ENCODE peak calls at places on chromosomes 16 and 17, in five cellular contexts. Q is fibroblast of gingiva; C is posterior vena cava; M is heart right ventricle; H is naive thymus-derived CD4-positive, alpha-beta T cell. U is an unnamed sample.

GRCh38 chr16:77212736-77213541 is 13.7 kb downstream of the SYCE1L start:
- DNase-seq in Q (no peak), C (peak), M (peak), H (peak), U (peak)

GRCh38 chr17:27905524-27906237 is 12.5 kb upstream of the LYRM9 start:
- DNase-seq in Q (no peak), C (no peak), M (no peak), H (no peak), U (no peak)

GRCh38 chr17:75102385-75102821 is 7.4 kb upstream of the ARMC7 start:
- DNase-seq in Q (no peak), C (no peak), M (no peak), H (no peak), U (no peak)

GRCh38 chr17:42001729-42002128 is 15.5 kb downstream of the DNAJC7 start:
- DNase-seq in Q (no peak), C (no peak), M (no peak), H (no peak), U (no peak)

GRCh38 chr17:11986179-11986938 is 10.9 kb downstream of the ZNF18 start:
- DNase-seq in Q (peak), C (no peak), M (peak), H (no peak), U (no peak)

GRCh38 chr16:27822529-27823437 is 240.7 kb downstream of the GSG1L start:
- DNase-seq in Q (no peak), C (peak), M (no peak), H (no peak), U (peak)

GRCh38 chr16:1991135-1991551 is 1.4 kb downstream of the SYNGR3 start:
- DNase-seq in Q (no peak), C (no peak), M (no peak), H (no peak), U (no peak)

GRCh38 chr17:77281024-77281903 is 140.5 kb downstream of the SEC14L1 start:
- DNase-seq in Q (no peak), C (no peak), M (no peak), H (peak), U (peak)

GRCh38 chr16:22977294-22977697 is 163.3 kb downstream of the HS3ST2 start:
- DNase-seq in Q (no peak), C (no peak), M (no peak), H (no peak), U (no peak)

GRCh38 chr17:33169580-33170285 is 123.4 kb downstream of the ASIC2 start:
- DNase-seq in Q (peak), C (no peak), M (no peak), H (no peak), U (no peak)

U was measured in upper lobe of right lung.